ENCODE peak calls at places on chromosomes 2 and 18, in eight cellular contexts. One of them, this sample, is unnamed.
A peak's percentile ranks its signal among the peaks of the same experiment; 100 is the strongest.

GRCh38 chr2:102141011-102141914 is 1.3 kb upstream of the IL1R1 start:
- DNase-seq in tibial nerve: no peak
- DNase-seq in uterus: peak; percentile 29
- DNase-seq in cardiac muscle cell: no peak
- DNase-seq in psoas muscle: no peak
- DNase-seq in lower lobe of right lung: no peak
- DNase-seq in endothelial cell of umbilical vein: peak; percentile 44
- DNase-seq in left lung: no peak
- DNase-seq in this sample: no peak

GRCh38 chr2:19911799-19912509 is 10.2 kb upstream of the TTC32 start:
- DNase-seq in tibial nerve: no peak
- DNase-seq in uterus: no peak
- DNase-seq in cardiac muscle cell: no peak
- DNase-seq in psoas muscle: no peak
- DNase-seq in lower lobe of right lung: no peak
- DNase-seq in endothelial cell of umbilical vein: no peak
- DNase-seq in left lung: no peak
- DNase-seq in this sample: no peak

GRCh38 chr2:165440367-165440766 is 29.1 kb upstream of the CSRNP3 start:
- DNase-seq in tibial nerve: peak; percentile 5
- DNase-seq in uterus: no peak
- DNase-seq in cardiac muscle cell: no peak
- DNase-seq in psoas muscle: no peak
- DNase-seq in lower lobe of right lung: no peak
- DNase-seq in endothelial cell of umbilical vein: peak; percentile 36
- DNase-seq in left lung: no peak
- DNase-seq in this sample: no peak

GRCh38 chr2:26731714-26732113 is 32.4 kb upstream of the SLC35F6 start:
- DNase-seq in tibial nerve: no peak
- DNase-seq in uterus: no peak
- DNase-seq in cardiac muscle cell: no peak
- DNase-seq in psoas muscle: no peak
- DNase-seq in lower lobe of right lung: no peak
- DNase-seq in endothelial cell of umbilical vein: no peak
- DNase-seq in left lung: no peak
- DNase-seq in this sample: no peak

GRCh38 chr2:70785137-70785911 is 5.1 kb downstream of the FIGLA start:
- DNase-seq in tibial nerve: no peak
- DNase-seq in uterus: no peak
- DNase-seq in cardiac muscle cell: peak; percentile 52
- DNase-seq in psoas muscle: no peak
- DNase-seq in lower lobe of right lung: no peak
- DNase-seq in endothelial cell of umbilical vein: peak; percentile 33
- DNase-seq in left lung: no peak
- DNase-seq in this sample: peak; percentile 42

GRCh38 chr18:8800445-8800844 is 95.1 kb downstream of the MTCL1 start:
- DNase-seq in tibial nerve: no peak
- DNase-seq in uterus: no peak
- DNase-seq in cardiac muscle cell: peak; percentile 34
- DNase-seq in psoas muscle: no peak
- DNase-seq in lower lobe of right lung: no peak
- DNase-seq in endothelial cell of umbilical vein: peak; percentile 24
- DNase-seq in left lung: no peak
- DNase-seq in this sample: no peak

GRCh38 chr2:239465017-239466001 is 64.5 kb upstream of the HDAC4 start:
- DNase-seq in tibial nerve: peak; percentile 87
- DNase-seq in uterus: no peak
- DNase-seq in cardiac muscle cell: no peak
- DNase-seq in psoas muscle: peak; percentile 76
- DNase-seq in lower lobe of right lung: peak; percentile 91
- DNase-seq in endothelial cell of umbilical vein: no peak
- DNase-seq in left lung: peak; percentile 89
- DNase-seq in this sample: no peak

GRCh38 chr2:220619525-220620267 is 952.4 kb downstream of the EPHA4 start:
- DNase-seq in tibial nerve: no peak
- DNase-seq in uterus: no peak
- DNase-seq in cardiac muscle cell: no peak
- DNase-seq in psoas muscle: no peak
- DNase-seq in lower lobe of right lung: no peak
- DNase-seq in endothelial cell of umbilical vein: no peak
- DNase-seq in left lung: no peak
- DNase-seq in this sample: no peak

GRCh38 chr18:73270919-73271318 is 403.1 kb upstream of the NETO1 start:
- DNase-seq in tibial nerve: no peak
- DNase-seq in uterus: no peak
- DNase-seq in cardiac muscle cell: no peak
- DNase-seq in psoas muscle: no peak
- DNase-seq in lower lobe of right lung: no peak
- DNase-seq in endothelial cell of umbilical vein: no peak
- DNase-seq in left lung: no peak
- DNase-seq in this sample: no peak

GRCh38 chr2:75320893-75321292 is 121.6 kb upstream of the TACR1 start:
- DNase-seq in tibial nerve: no peak
- DNase-seq in uterus: no peak
- DNase-seq in cardiac muscle cell: no peak
- DNase-seq in psoas muscle: no peak
- DNase-seq in lower lobe of right lung: no peak
- DNase-seq in endothelial cell of umbilical vein: no peak
- DNase-seq in left lung: no peak
- DNase-seq in this sample: no peak

GRCh38 chr2:10432315-10433181 is 15.6 kb downstream of the ODC1 start:
- DNase-seq in tibial nerve: no peak
- DNase-seq in uterus: no peak
- DNase-seq in cardiac muscle cell: peak; percentile 29
- DNase-seq in psoas muscle: no peak
- DNase-seq in lower lobe of right lung: peak; percentile 65
- DNase-seq in endothelial cell of umbilical vein: peak; percentile 17
- DNase-seq in left lung: peak; percentile 72
- DNase-seq in this sample: no peak

GRCh38 chr2:180679693-180680092 is 300.7 kb upstream of the UBE2E3 start:
- DNase-seq in tibial nerve: no peak
- DNase-seq in uterus: no peak
- DNase-seq in cardiac muscle cell: no peak
- DNase-seq in psoas muscle: no peak
- DNase-seq in lower lobe of right lung: no peak
- DNase-seq in endothelial cell of umbilical vein: no peak
- DNase-seq in left lung: no peak
- DNase-seq in this sample: no peak

GRCh38 chr2:225841314-225841713 is 441.8 kb downstream of the NYAP2 start:
- DNase-seq in tibial nerve: peak; percentile 19
- DNase-seq in uterus: no peak
- DNase-seq in cardiac muscle cell: no peak
- DNase-seq in psoas muscle: no peak
- DNase-seq in lower lobe of right lung: no peak
- DNase-seq in endothelial cell of umbilical vein: no peak
- DNase-seq in left lung: no peak
- DNase-seq in this sample: no peak

GRCh38 chr18:69400976-69401474 is 337 bp downstream of the DOK6 start:
- DNase-seq in tibial nerve: no peak
- DNase-seq in uterus: peak; percentile 16
- DNase-seq in cardiac muscle cell: peak; percentile 78
- DNase-seq in psoas muscle: no peak
- DNase-seq in lower lobe of right lung: peak; percentile 42
- DNase-seq in endothelial cell of umbilical vein: peak; percentile 5
- DNase-seq in left lung: no peak
- DNase-seq in this sample: no peak

GRCh38 chr2:41194235-41194634 is 742.3 kb upstream of the SLC8A1 start:
- DNase-seq in tibial nerve: no peak
- DNase-seq in uterus: no peak
- DNase-seq in cardiac muscle cell: peak; percentile 8
- DNase-seq in psoas muscle: no peak
- DNase-seq in lower lobe of right lung: no peak
- DNase-seq in endothelial cell of umbilical vein: peak; percentile 94
- DNase-seq in left lung: no peak
- DNase-seq in this sample: no peak

GRCh38 chr2:226797989-226798421 is 1.6 kb downstream of the IRS1 start:
- DNase-seq in tibial nerve: no peak
- DNase-seq in uterus: no peak
- DNase-seq in cardiac muscle cell: no peak
- DNase-seq in psoas muscle: no peak
- DNase-seq in lower lobe of right lung: peak; percentile 45
- DNase-seq in endothelial cell of umbilical vein: no peak
- DNase-seq in left lung: no peak
- DNase-seq in this sample: no peak

GRCh38 chr18:32930695-32931301 is 158.0 kb upstream of the KLHL14 start:
- DNase-seq in tibial nerve: no peak
- DNase-seq in uterus: no peak
- DNase-seq in cardiac muscle cell: peak; percentile 63
- DNase-seq in psoas muscle: no peak
- DNase-seq in lower lobe of right lung: no peak
- DNase-seq in endothelial cell of umbilical vein: peak; percentile 47
- DNase-seq in left lung: no peak
- DNase-seq in this sample: no peak

GRCh38 chr2:160402498-160402897 is 91.1 kb downstream of the RBMS1 start:
- DNase-seq in tibial nerve: no peak
- DNase-seq in uterus: no peak
- DNase-seq in cardiac muscle cell: peak; percentile 27
- DNase-seq in psoas muscle: no peak
- DNase-seq in lower lobe of right lung: no peak
- DNase-seq in endothelial cell of umbilical vein: no peak
- DNase-seq in left lung: no peak
- DNase-seq in this sample: no peak

GRCh38 chr2:235665656-235666239 is 171.9 kb downstream of the AGAP1 start:
- DNase-seq in tibial nerve: no peak
- DNase-seq in uterus: peak; percentile 60
- DNase-seq in cardiac muscle cell: no peak
- DNase-seq in psoas muscle: no peak
- DNase-seq in lower lobe of right lung: no peak
- DNase-seq in endothelial cell of umbilical vein: peak; percentile 73
- DNase-seq in left lung: no peak
- DNase-seq in this sample: no peak

GRCh38 chr2:149991576-149991975 is 404.0 kb upstream of the MMADHC start:
- DNase-seq in tibial nerve: no peak
- DNase-seq in uterus: no peak
- DNase-seq in cardiac muscle cell: no peak
- DNase-seq in psoas muscle: no peak
- DNase-seq in lower lobe of right lung: no peak
- DNase-seq in endothelial cell of umbilical vein: peak; percentile 11
- DNase-seq in left lung: no peak
- DNase-seq in this sample: no peak

GRCh38 chr2:148552675-148553331 is 91.7 kb upstream of the EPC2 start:
- DNase-seq in tibial nerve: no peak
- DNase-seq in uterus: no peak
- DNase-seq in cardiac muscle cell: no peak
- DNase-seq in psoas muscle: no peak
- DNase-seq in lower lobe of right lung: no peak
- DNase-seq in endothelial cell of umbilical vein: peak; percentile 15
- DNase-seq in left lung: no peak
- DNase-seq in this sample: no peak

GRCh38 chr2:168470880-168471475 is 14.9 kb downstream of the CERS6 start:
- DNase-seq in tibial nerve: no peak
- DNase-seq in uterus: no peak
- DNase-seq in cardiac muscle cell: peak; percentile 71
- DNase-seq in psoas muscle: no peak
- DNase-seq in lower lobe of right lung: no peak
- DNase-seq in endothelial cell of umbilical vein: no peak
- DNase-seq in left lung: no peak
- DNase-seq in this sample: no peak

GRCh38 chr2:25735835-25736234 is 62.5 kb upstream of the DTNB start:
- DNase-seq in tibial nerve: no peak
- DNase-seq in uterus: no peak
- DNase-seq in cardiac muscle cell: no peak
- DNase-seq in psoas muscle: no peak
- DNase-seq in lower lobe of right lung: no peak
- DNase-seq in endothelial cell of umbilical vein: no peak
- DNase-seq in left lung: no peak
- DNase-seq in this sample: no peak

GRCh38 chr2:210267698-210268097 is 42.5 kb upstream of the ACADL start:
- DNase-seq in tibial nerve: no peak
- DNase-seq in uterus: no peak
- DNase-seq in cardiac muscle cell: no peak
- DNase-seq in psoas muscle: no peak
- DNase-seq in lower lobe of right lung: no peak
- DNase-seq in endothelial cell of umbilical vein: no peak
- DNase-seq in left lung: no peak
- DNase-seq in this sample: no peak

GRCh38 chr2:217106650-217107014 is 246.8 kb upstream of the TNP1 start:
- DNase-seq in tibial nerve: no peak
- DNase-seq in uterus: no peak
- DNase-seq in cardiac muscle cell: no peak
- DNase-seq in psoas muscle: no peak
- DNase-seq in lower lobe of right lung: no peak
- DNase-seq in endothelial cell of umbilical vein: no peak
- DNase-seq in left lung: no peak
- DNase-seq in this sample: no peak
- H3K4me1 ChIP-seq in tibial nerve: no peaks in the 10 kb centered on the region
- H3K4me1 ChIP-seq in uterus: no peaks in the 10 kb centered on the region
- H3K4me1 ChIP-seq in cardiac muscle cell: peaks cover 7% of the 10 kb centered on the region
- H3K4me1 ChIP-seq in psoas muscle: peaks cover 24% of the 10 kb centered on the region
- H3K4me1 ChIP-seq in lower lobe of right lung: no peaks in the 10 kb centered on the region
- H3K4me1 ChIP-seq in endothelial cell of umbilical vein: peaks cover 20% of the 10 kb centered on the region
- H3K4me1 ChIP-seq in left lung: no peaks in the 10 kb centered on the region
- H3K4me1 ChIP-seq in this sample: no peaks in the 10 kb centered on the region

DNA sequence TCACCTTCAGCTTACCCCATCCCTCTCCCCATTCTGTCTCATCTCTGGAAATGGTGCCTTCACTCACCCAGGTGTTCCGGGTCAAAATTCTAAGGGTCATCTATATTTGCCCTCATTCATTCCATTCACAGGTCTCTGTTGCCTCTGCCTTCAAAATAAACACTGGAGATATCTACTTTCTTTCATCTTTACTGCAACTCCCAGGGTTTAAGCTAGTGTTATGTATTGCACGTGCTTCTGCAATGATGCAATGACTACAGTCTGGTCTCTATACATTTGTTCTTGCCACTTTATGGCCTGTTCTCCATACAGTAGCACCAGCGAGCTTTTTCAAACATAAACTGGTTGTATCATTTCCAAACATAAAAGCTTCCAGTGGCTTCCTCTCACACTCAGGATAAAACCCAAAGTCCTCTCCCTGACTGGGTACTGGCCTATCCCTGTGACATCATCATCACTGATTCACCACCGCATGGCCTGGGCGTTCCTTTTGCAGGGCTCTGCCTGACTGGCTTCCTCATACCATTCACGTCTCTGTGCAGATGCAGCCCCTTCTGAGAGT is 14.3 kb downstream of the DSG2 start:
- DNase-seq in tibial nerve: no peak
- DNase-seq in uterus: no peak
- DNase-seq in cardiac muscle cell: no peak
- DNase-seq in psoas muscle: no peak
- DNase-seq in lower lobe of right lung: no peak
- DNase-seq in endothelial cell of umbilical vein: no peak
- DNase-seq in left lung: no peak
- DNase-seq in this sample: no peak
- TF ChIP-seq CTCF in tibial nerve: no peak
- TF ChIP-seq CTCF in uterus: no peak
- TF ChIP-seq CTCF in cardiac muscle cell: no peak
- TF ChIP-seq CTCF in psoas muscle: no peak
- TF ChIP-seq CTCF in lower lobe of right lung: no peak
- TF ChIP-seq CTCF in endothelial cell of umbilical vein: no peak
- TF ChIP-seq CTCF in left lung: no peak
- TF ChIP-seq CTCF in this sample: no peak

GRCh38 chr2:39724828-39725144 is 54.3 kb downstream of the THUMPD2 start:
- DNase-seq in tibial nerve: no peak
- DNase-seq in uterus: no peak
- DNase-seq in cardiac muscle cell: no peak
- DNase-seq in psoas muscle: no peak
- DNase-seq in lower lobe of right lung: no peak
- DNase-seq in endothelial cell of umbilical vein: no peak
- DNase-seq in left lung: no peak
- DNase-seq in this sample: no peak
- H3K4me3 ChIP-seq in tibial nerve: no peak overlapping the region
- H3K4me3 ChIP-seq in uterus: no peak overlapping the region
- H3K4me3 ChIP-seq in cardiac muscle cell: no peak overlapping the region
- H3K4me3 ChIP-seq in psoas muscle: no peak overlapping the region
- H3K4me3 ChIP-seq in lower lobe of right lung: no peak overlapping the region
- H3K4me3 ChIP-seq in endothelial cell of umbilical vein: no peak overlapping the region
- H3K4me3 ChIP-seq in left lung: no peak overlapping the region
- H3K4me3 ChIP-seq in this sample: no peak overlapping the region

GRCh38 chr2:128195435-128195984 is 104.5 kb downstream of the UGGT1 start:
- DNase-seq in tibial nerve: no peak
- DNase-seq in uterus: no peak
- DNase-seq in cardiac muscle cell: no peak
- DNase-seq in psoas muscle: no peak
- DNase-seq in lower lobe of right lung: no peak
- DNase-seq in endothelial cell of umbilical vein: peak; percentile 33
- DNase-seq in left lung: no peak
- DNase-seq in this sample: no peak
- H3K4me1 ChIP-seq in tibial nerve: no peaks in the 10 kb centered on the region
- H3K4me1 ChIP-seq in uterus: no peaks in the 10 kb centered on the region
- H3K4me1 ChIP-seq in cardiac muscle cell: peaks cover 12% of the 10 kb centered on the region
- H3K4me1 ChIP-seq in psoas muscle: peaks cover 42% of the 10 kb centered on the region
- H3K4me1 ChIP-seq in lower lobe of right lung: peaks cover 18% of the 10 kb centered on the region
- H3K4me1 ChIP-seq in endothelial cell of umbilical vein: peaks cover 17% of the 10 kb centered on the region
- H3K4me1 ChIP-seq in left lung: no peaks in the 10 kb centered on the region
- H3K4me1 ChIP-seq in this sample: peaks cover 14% of the 10 kb centered on the region